ENCODE peak calls at places on chromosomes 6 and 20, in nine cellular contexts. N is fibroblast of lung; B is dorsolateral prefrontal cortex; E is coronary artery; W is astrocyte; G is CD8-positive, alpha-beta T cell; F is foreskin fibroblast; I is HFF-Myc; T is lower lobe of right lung. H is an unnamed sample.

GRCh38 chr6:57006101-57006500 is 40.4 kb upstream of the KIAA1586 start:
- DNase-seq in W (no peak), F (no peak), N (no peak), T (no peak), I (no peak), B (no peak), G (no peak), E (no peak), H (no peak)

GRCh38 chr6:6725834-6726194 is 137.3 kb downstream of the LY86 start:
- DNase-seq in G (no peak), F (no peak), B (no peak), T (peak), W (no peak), I (no peak), N (no peak), E (no peak), H (no peak)

GRCh38 chr6:158645064-158646022 is 800 bp upstream of the DYNLT1 start:
- DNase-seq in N (no peak), E (no peak), I (no peak), G (peak), T (no peak), B (no peak), F (no peak), W (no peak), H (no peak)

GRCh38 chr20:32752458-32753250 is 9.4 kb upstream of the COMMD7 start:
- DNase-seq in W (peak), I (no peak), G (no peak), F (peak), B (no peak), N (peak), E (no peak), T (no peak), H (peak)

GRCh38 chr6:11538049-11538798 is 675 bp downstream of the TMEM170B start:
- DNase-seq in W (no peak), G (peak), I (no peak), T (peak), B (peak), F (no peak), E (peak), N (peak), H (no peak)

GRCh38 chr6:87558446-87558845 is 31.3 kb downstream of the RARS2 start:
- DNase-seq in I (no peak), N (peak), W (no peak), T (no peak), G (no peak), B (no peak), F (peak), E (no peak), H (no peak)

GRCh38 chr6:117487831-117488230 is 5.4 kb downstream of the DCBLD1 start:
- DNase-seq in F (no peak), W (no peak), E (no peak), B (no peak), N (no peak), G (no peak), I (no peak), T (no peak), H (peak)

GRCh38 chr6:34475167-34476047 is 9.5 kb downstream of the PACSIN1 start:
- DNase-seq in E (no peak), N (peak), T (no peak), G (no peak), F (no peak), B (no peak), W (no peak), I (peak), H (no peak)

GRCh38 chr6:25046942-25047341 is 111.2 kb upstream of the RIPOR2 start:
- DNase-seq in T (no peak), G (no peak), B (no peak), F (no peak), N (no peak), E (no peak), W (no peak), I (no peak), H (no peak)

GRCh38 chr6:119355157-119355556 is 5.6 kb upstream of the MAN1A1 start:
- DNase-seq in W (no peak), G (no peak), I (no peak), T (no peak), N (no peak), E (no peak), F (no peak), B (no peak), H (no peak)

GRCh38 chr20:32804817-32805216 is 14.9 kb upstream of the MAPRE1 start:
- DNase-seq in F (no peak), B (no peak), T (no peak), N (no peak), E (no peak), I (no peak), G (no peak), W (no peak), H (no peak)

GRCh38 chr6:138989098-138989983 is 1.3 kb upstream of the REPS1 start:
- DNase-seq in N (no peak), W (no peak), T (no peak), E (no peak), F (no peak), G (no peak), I (no peak), B (no peak), H (no peak)

GRCh38 chr20:32909896-32910571 is 51.3 kb downstream of the EFCAB8 start:
- DNase-seq in I (no peak), F (no peak), B (no peak), N (no peak), T (peak), W (no peak), E (no peak), G (no peak), H (no peak)

GRCh38 chr6:106556368-106556960 is 72.8 kb downstream of the RTN4IP1 start:
- DNase-seq in I (no peak), B (no peak), G (no peak), T (no peak), E (no peak), F (no peak), N (peak), W (peak), H (peak)

GRCh38 chr6:136846046-136846445 is 23.7 kb downstream of the PEX7 start:
- DNase-seq in W (peak), I (no peak), F (peak), N (peak), T (no peak), E (no peak), G (peak), B (peak), H (peak)

GRCh38 chr6:167528239-167528638 is 203.4 kb downstream of the TTLL2 start:
- DNase-seq in W (no peak), T (no peak), B (no peak), I (no peak), F (no peak), E (no peak), G (no peak), N (no peak), H (no peak)

GRCh38 chr6:7621761-7622160 is 31.8 kb downstream of the SNRNP48 start:
- DNase-seq in W (no peak), F (no peak), N (peak), I (no peak), G (no peak), B (no peak), E (no peak), T (no peak), H (peak)

GRCh38 chr6:32790306-32790705 is 26.5 kb downstream of the HLA-DOB start:
- DNase-seq in F (no peak), T (no peak), E (no peak), N (no peak), W (no peak), G (no peak), B (no peak), I (no peak), H (no peak)

GRCh38 chr6:121389419-121389818 is 46.0 kb upstream of the GJA1 start:
- DNase-seq in W (no peak), F (no peak), I (no peak), T (no peak), G (no peak), N (no peak), E (no peak), B (no peak), H (no peak)

DNA sequence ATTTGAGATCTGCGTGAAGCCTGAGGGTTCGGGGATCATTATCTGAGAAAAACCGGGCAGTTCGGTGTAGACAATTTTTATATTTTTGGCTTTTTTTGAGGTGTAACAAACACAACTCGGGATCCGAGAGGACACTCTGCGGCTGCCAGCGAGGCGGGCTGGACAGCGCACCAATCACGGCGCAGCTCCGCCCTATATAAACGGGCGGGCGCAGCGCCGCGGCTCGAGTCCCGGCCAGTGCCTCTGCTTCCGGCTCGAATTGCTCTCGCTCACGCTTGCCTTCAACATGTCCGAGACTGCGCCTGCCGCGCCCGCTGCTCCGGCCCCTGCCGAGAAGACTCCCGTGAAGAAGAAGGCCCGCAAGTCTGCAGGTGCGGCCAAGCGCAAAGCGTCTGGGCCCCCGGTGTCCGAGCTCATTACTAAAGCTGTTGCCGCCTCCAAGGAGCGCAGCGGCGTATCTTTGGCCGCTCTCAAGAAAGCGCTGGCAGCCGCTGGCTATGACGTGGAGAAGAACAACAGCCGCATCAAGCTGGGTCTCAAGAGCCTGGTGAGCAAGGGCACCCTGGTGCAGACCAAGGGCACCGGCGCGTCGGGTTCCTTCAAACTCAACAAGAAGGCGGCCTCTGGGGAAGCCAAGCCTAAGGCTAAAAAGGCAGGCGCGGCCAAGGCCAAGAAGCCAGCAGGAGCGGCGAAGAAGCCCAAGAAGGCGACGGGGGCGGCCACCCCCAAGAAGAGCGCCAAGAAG is 69.0 kb downstream of the HFE start:
- DNase-seq in I (no peak), F (peak), B (peak), G (peak), E (peak), N (peak), T (peak), W (peak), H (peak)
- TF ChIP-seq CTCF in I (no peak), F (no peak), B (no peak), G (no peak), E (no peak), N (no peak), T (no peak), W (no peak), H (no peak)

GRCh38 chr6:99993533-99994251 is at the start of gene MCHR2:
- DNase-seq in T (no peak), B (no peak), W (no peak), G (no peak), E (no peak), N (no peak), F (no peak), I (no peak), H (no peak)
- H3K4me3 ChIP-seq in T (peak), B (peak), W (peak), G (no peak), E (peak), N (no peak), F (peak), I (peak), H (no peak)

GRCh38 chr6:155381856-155382690 is 67.8 kb upstream of the TFB1M start:
- DNase-seq in F (peak), W (peak), I (peak), B (no peak), N (peak), E (no peak), T (no peak), G (no peak), H (peak)

GRCh38 chr6:155378284-155378683 is 64.0 kb upstream of the TFB1M start:
- DNase-seq in G (no peak), I (no peak), W (no peak), F (no peak), B (no peak), E (no peak), N (no peak), T (no peak), H (no peak)

GRCh38 chr6:155384343-155384742 is 70.1 kb upstream of the TFB1M start:
- DNase-seq in N (no peak), G (no peak), B (no peak), F (no peak), E (no peak), W (no peak), I (no peak), T (no peak), H (no peak)

GRCh38 chr6:155378724-155379123 is 64.4 kb upstream of the TFB1M start:
- DNase-seq in B (no peak), N (no peak), E (no peak), T (no peak), I (no peak), F (no peak), W (no peak), G (no peak), H (no peak)

GRCh38 chr6:155380666-155381332 is 66.5 kb upstream of the TFB1M start:
- DNase-seq in T (no peak), G (no peak), F (no peak), E (no peak), W (no peak), N (no peak), I (no peak), B (no peak), H (no peak)
- TF ChIP-seq CTCF in T (no peak), G (no peak), F (no peak), E (no peak), W (no peak), N (no peak), I (no peak), B (no peak), H (no peak)

GRCh38 chr6:13412639-13413465 is 74.5 kb downstream of the GFOD1 start:
- DNase-seq in F (no peak), E (no peak), I (no peak), G (no peak), B (no peak), N (no peak), T (no peak), W (no peak), H (no peak)
- H3K4me3 ChIP-seq in F (no peak), E (peak), I (no peak), G (no peak), B (no peak), N (no peak), T (no peak), W (no peak), H (no peak)

GRCh38 chr6:18048953-18049630 is 61.7 kb upstream of the KIF13A start:
- DNase-seq in W (no peak), N (no peak), G (no peak), I (no peak), F (no peak), T (no peak), B (no peak), E (no peak), H (no peak)

GRCh38 chr6:18045507-18045906 is 58.1 kb upstream of the KIF13A start:
- DNase-seq in F (no peak), W (no peak), I (no peak), T (no peak), E (no peak), B (no peak), N (no peak), G (no peak), H (no peak)

GRCh38 chr6:18042536-18043145 is 55.2 kb upstream of the KIF13A start:
- DNase-seq in W (no peak), T (no peak), E (no peak), B (no peak), G (no peak), N (no peak), I (no peak), F (no peak), H (no peak)

GRCh38 chr6:18044108-18044783 is 56.8 kb upstream of the KIF13A start:
- DNase-seq in F (no peak), I (no peak), W (no peak), N (no peak), E (no peak), T (no peak), B (no peak), G (no peak), H (no peak)

GRCh38 chr6:18047406-18047805 is 60.0 kb upstream of the KIF13A start:
- DNase-seq in N (peak), E (no peak), I (no peak), B (no peak), T (no peak), F (peak), G (no peak), W (peak), H (peak)
- TF ChIP-seq CTCF in N (no peak), E (no peak), I (no peak), B (no peak), T (no peak), F (no peak), G (no peak), W (no peak), H (no peak)

GRCh38 chr20:20019123-20019522 is 2.0 kb downstream of the NAA20 start:
- DNase-seq in E (no peak), N (no peak), B (no peak), F (no peak), T (no peak), G (no peak), W (no peak), I (no peak), H (no peak)
- H3K4me3 ChIP-seq in E (no peak), N (no peak), B (peak), F (no peak), T (no peak), G (no peak), W (no peak), I (peak), H (no peak)

GRCh38 chr20:34111712-34112599 is at the start of gene EIF2S2:
- DNase-seq in W (peak), E (peak), B (peak), N (peak), F (peak), G (peak), I (peak), T (peak), H (peak)
- TF ChIP-seq CTCF in W (no peak), E (no peak), B (no peak), N (no peak), F (no peak), G (no peak), I (no peak), T (no peak), H (no peak)

GRCh38 chr6:107635058-107635515 is 145.2 kb downstream of the SOBP start:
- DNase-seq in G (no peak), T (no peak), E (no peak), B (no peak), W (no peak), N (no peak), I (no peak), F (no peak), H (no peak)
- H3K4me3 ChIP-seq in G (no peak), T (no peak), E (peak), B (peak), W (no peak), N (no peak), I (no peak), F (no peak), H (no peak)

DNA sequence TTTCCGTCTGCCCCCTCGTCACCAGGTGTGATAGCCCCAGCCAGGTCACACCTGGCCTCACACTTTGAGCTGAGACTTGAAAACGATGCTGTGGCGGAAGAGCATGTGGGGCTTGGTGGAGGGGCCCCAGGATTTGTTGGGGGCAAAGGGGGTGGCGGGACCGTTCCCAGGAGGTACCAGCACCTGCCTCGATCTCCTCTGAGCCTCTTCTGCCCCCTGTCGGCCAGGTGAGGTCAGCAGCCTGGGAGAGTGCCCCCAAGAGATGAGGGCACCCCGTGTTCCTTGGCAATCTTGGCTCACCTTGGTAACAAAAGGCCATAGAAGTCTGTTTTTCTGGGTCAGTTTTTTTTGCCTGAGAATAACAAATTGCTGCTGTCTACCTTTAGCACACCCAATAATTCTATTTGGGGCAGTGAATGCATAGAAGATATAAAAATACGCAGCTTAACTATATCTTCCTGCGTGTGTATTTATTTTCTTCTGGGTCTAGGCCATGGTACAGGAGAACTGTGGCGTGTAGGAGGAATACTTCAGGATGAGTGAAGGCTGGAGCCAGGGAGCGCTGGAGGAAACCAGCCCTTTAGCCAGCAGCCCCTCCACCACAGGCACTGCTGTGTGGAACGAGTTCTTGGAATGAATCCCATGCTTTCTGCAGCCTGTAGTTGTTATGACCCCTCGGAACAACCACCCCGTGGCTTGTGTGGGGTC is 25.2 kb downstream of the SPATA2 start:
- DNase-seq in I (no peak), F (no peak), W (no peak), B (no peak), N (no peak), T (no peak), E (peak), G (no peak), H (no peak)
- TF ChIP-seq CTCF in I (no peak), F (no peak), W (no peak), B (no peak), N (no peak), T (peak), E (no peak), G (no peak), H (no peak)

H was measured in fibroblast of pulmonary artery.